ENCODE peak calls at places on chromosomes 3 and 15, in nine cellular contexts. L is lower lobe of right lung; W is breast epithelium; T is AG09319; M is tibial nerve; E is CD8-positive, alpha-beta T cell; Q is B cell; V is A549; H is AG09309. U is an unnamed sample.

GRCh38 chr15:71291247-71291646 is 176.0 kb downstream of the THSD4 start:
- DNase-seq in W (no peak), T (no peak), H (no peak), M (no peak), E (no peak), V (no peak), Q (no peak), L (no peak), U (no peak)

GRCh38 chr3:66904816-66905543 is 93.1 kb upstream of the KBTBD8 start:
- DNase-seq in V (no peak), W (no peak), L (no peak), Q (no peak), H (no peak), E (no peak), M (no peak), T (no peak), U (no peak)

GRCh38 chr3:12287727-12288465 is 974 bp upstream of the PPARG start:
- DNase-seq in W (no peak), V (no peak), L (peak; percentile 70), E (no peak), M (no peak), T (no peak), Q (peak; percentile 25), H (no peak), U (no peak)

GRCh38 chr3:14203521-14204079 is 25.0 kb downstream of the LSM3 start:
- DNase-seq in H (peak; percentile 73), V (peak; percentile 79), T (peak; percentile 60), W (peak; percentile 65), Q (peak; percentile 48), E (peak; percentile 10), L (peak; percentile 50), M (peak; percentile 60), U (no peak)

GRCh38 chr3:13004376-13004775 is 68.9 kb downstream of the IQSEC1 start:
- DNase-seq in Q (no peak), H (no peak), W (no peak), T (no peak), M (no peak), E (no peak), L (peak; percentile 69), V (no peak), U (no peak)

GRCh38 chr15:64596701-64597468 is 136.5 kb downstream of the ZNF609 start:
- DNase-seq in L (no peak), W (no peak), T (peak; percentile 20), H (peak; percentile 13), M (no peak), Q (no peak), E (no peak), V (no peak), U (peak; percentile 18)

GRCh38 chr3:104596551-104596950 is 770.2 kb upstream of the ALCAM start:
- DNase-seq in M (peak; percentile 7), Q (peak; percentile 16), W (no peak), E (no peak), V (peak; percentile 13), H (peak; percentile 18), L (no peak), T (peak; percentile 12), U (no peak)

GRCh38 chr3:150871192-150871591 is 34.0 kb downstream of the MINDY4B start:
- DNase-seq in V (no peak), T (no peak), M (no peak), W (no peak), L (no peak), Q (no peak), H (no peak), E (no peak), U (no peak)

GRCh38 chr15:75235051-75235673 is 23.0 kb upstream of the GOLGA6C start:
- DNase-seq in H (no peak), E (no peak), V (no peak), T (no peak), Q (no peak), M (no peak), W (peak; percentile 15), L (no peak), U (no peak)

GRCh38 chr3:22916933-22917332 is 286.2 kb upstream of the UBE2E2 start:
- DNase-seq in L (no peak), H (no peak), E (no peak), Q (no peak), M (no peak), T (no peak), W (no peak), V (no peak), U (no peak)

GRCh38 chr15:95857124-95857757 is 473.3 kb upstream of the NR2F2 start:
- DNase-seq in Q (no peak), V (no peak), E (no peak), T (no peak), M (no peak), L (no peak), H (no peak), W (no peak), U (no peak)

GRCh38 chr3:28612232-28612631 is 263.6 kb upstream of the AZI2 start:
- DNase-seq in M (no peak), W (no peak), E (no peak), L (no peak), Q (no peak), H (no peak), T (no peak), V (no peak), U (no peak)

GRCh38 chr3:100401674-100402036 is 316 bp downstream of the LNP1 start:
- DNase-seq in V (no peak), M (peak; percentile 16), T (no peak), H (no peak), W (no peak), L (peak; percentile 52), E (peak; percentile 31), Q (peak; percentile 15), U (no peak)

GRCh38 chr3:18424213-18424861 is 802 bp downstream of the SATB1 start:
- DNase-seq in L (peak; percentile 50), Q (no peak), E (no peak), V (no peak), W (no peak), M (no peak), T (no peak), H (no peak), U (peak; percentile 21)

GRCh38 chr3:138219255-138219654 is 32.2 kb downstream of the ARMC8 start:
- DNase-seq in W (no peak), V (no peak), L (no peak), Q (no peak), M (no peak), H (no peak), T (no peak), E (no peak), U (no peak)

GRCh38 chr3:59502806-59503205 is 453.0 kb upstream of the CFAP20DC start:
- DNase-seq in Q (no peak), L (no peak), E (no peak), M (no peak), H (peak; percentile 71), V (no peak), W (no peak), T (peak; percentile 39), U (no peak)

GRCh38 chr3:65342084-65342683 is 654.4 kb upstream of the ADAMTS9 start:
- DNase-seq in M (no peak), Q (no peak), V (peak; percentile 20), T (no peak), W (peak; percentile 55), L (peak; percentile 49), H (no peak), E (no peak), U (no peak)
- TF ChIP-seq CTCF in M (no peak), Q (no peak), V (peak; percentile 57), T (peak; percentile 50), W (no peak), L (peak; percentile 58), H (peak; percentile 63), E (no peak), U (no peak)

DNA sequence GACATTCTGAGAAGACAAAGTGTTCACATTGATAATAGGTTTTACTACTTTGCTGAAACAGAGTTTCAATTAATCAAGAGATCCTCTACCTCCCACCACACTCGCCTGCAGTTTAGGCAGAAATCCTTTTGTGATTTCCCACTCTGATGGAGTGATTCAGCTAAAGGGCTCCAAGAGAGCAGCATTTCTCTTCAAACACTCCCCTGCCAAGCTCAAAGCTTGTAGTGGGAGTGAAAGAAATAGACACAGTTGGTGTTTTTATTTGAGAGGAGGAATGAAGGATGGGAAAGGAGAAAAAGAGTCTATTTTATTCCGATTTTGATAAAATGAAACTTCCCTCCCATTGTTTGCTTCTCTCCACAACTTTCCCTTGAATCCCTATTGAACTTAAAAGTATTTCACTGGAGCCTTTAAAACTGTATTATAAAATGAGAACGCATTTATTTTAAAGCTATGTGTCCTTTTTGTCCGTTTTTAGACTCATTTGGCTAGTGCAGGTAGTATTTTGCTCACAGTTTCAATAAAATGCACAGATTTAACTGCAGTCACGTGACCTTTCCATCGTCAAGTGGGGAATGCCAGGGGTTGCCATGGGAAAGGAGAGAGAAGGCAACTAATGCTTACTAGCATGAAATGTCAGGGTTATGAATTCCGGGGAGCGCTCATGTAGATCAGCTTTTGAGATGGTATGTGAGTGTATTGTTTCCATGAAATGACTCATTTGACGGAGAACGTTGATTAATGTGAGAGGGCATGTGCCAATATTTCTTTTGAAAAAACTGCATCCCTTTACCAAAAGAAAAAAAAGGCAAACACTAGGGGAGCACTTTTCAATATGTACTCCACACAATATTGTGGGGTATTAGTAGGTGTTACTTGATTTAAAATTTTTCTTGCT is 7.7 kb upstream of the OSBPL11 start:
- DNase-seq in L (no peak), V (no peak), M (no peak), W (no peak), H (peak; percentile 39), Q (no peak), T (peak; percentile 74), E (no peak), U (no peak)
- TF ChIP-seq CTCF in L (no peak), V (no peak), M (no peak), W (no peak), H (peak; percentile 6), Q (no peak), T (peak; percentile 16), E (no peak), U (no peak)

GRCh38 chr3:2156244-2156847 is 57.7 kb downstream of the CNTN4 start:
- DNase-seq in E (no peak), L (no peak), Q (no peak), V (peak; percentile 6), M (no peak), W (no peak), H (no peak), T (no peak), U (no peak)
- TF ChIP-seq CTCF in E (peak; percentile 20), L (peak; percentile 50), Q (peak; percentile 10), V (peak; percentile 20), M (no peak), W (no peak), H (peak; percentile 8), T (no peak), U (no peak)

GRCh38 chr3:9012521-9012920 is 49.2 kb upstream of the RAD18 start:
- DNase-seq in V (no peak), M (no peak), E (no peak), L (no peak), Q (no peak), W (no peak), H (no peak), T (no peak), U (no peak)

GRCh38 chr3:9015250-9015649 is 52.0 kb upstream of the RAD18 start:
- DNase-seq in M (no peak), Q (no peak), W (no peak), V (no peak), T (no peak), H (no peak), L (no peak), E (no peak), U (no peak)

GRCh38 chr3:9009976-9010545 is 46.8 kb upstream of the RAD18 start:
- DNase-seq in Q (no peak), V (no peak), L (no peak), E (no peak), M (no peak), H (no peak), W (no peak), T (no peak), U (no peak)

GRCh38 chr3:9013782-9014181 is 50.5 kb upstream of the RAD18 start:
- DNase-seq in L (no peak), H (no peak), Q (no peak), W (no peak), V (no peak), T (no peak), M (no peak), E (no peak), U (no peak)

GRCh38 chr3:9014189-9014588 is 50.9 kb upstream of the RAD18 start:
- DNase-seq in W (no peak), T (no peak), Q (no peak), M (no peak), V (no peak), H (no peak), E (no peak), L (no peak), U (no peak)
- TF ChIP-seq CTCF in W (no peak), T (peak; percentile 8), Q (no peak), M (no peak), V (no peak), H (peak; percentile 44), E (no peak), L (no peak), U (no peak)